ENCODE peak calls at places on chromosomes 7 and 10, in eight cellular contexts. D is NCI-H226, H is T-cell, V is NCI-H1417, B is AG09309, C is NCI-H345, K is A549, Z is neuronal stem cell. L is an unnamed sample.

GRCh38 chr10:74967850-74968620 is 141.6 kb downstream of the KAT6B start:
- DNase-seq in C (peak), B (no peak), V (peak), D (no peak), H (no peak), K (no peak), Z (no peak), L (peak)

GRCh38 chr10:44848211-44848610 is 62.9 kb upstream of the TMEM72 start:
- DNase-seq in H (no peak), K (no peak), V (no peak), D (no peak), B (no peak), Z (no peak), C (no peak), L (no peak)

GRCh38 chr7:12456506-12456905 is 52.8 kb upstream of the VWDE start:
- DNase-seq in B (no peak), D (peak), Z (no peak), C (peak), V (peak), H (no peak), K (no peak), L (peak)

GRCh38 chr10:22761569-22762220 is 47.3 kb upstream of the PIP4K2A start:
- DNase-seq in K (no peak), Z (no peak), D (no peak), C (no peak), V (no peak), H (no peak), B (no peak), L (no peak)

GRCh38 chr7:132292803-132293202 is 283.5 kb downstream of the PLXNA4 start:
- DNase-seq in D (no peak), C (no peak), Z (no peak), B (no peak), V (no peak), K (no peak), H (no peak), L (no peak)

GRCh38 chr10:45239642-45240041 is 75.8 kb downstream of the OR13A1 start:
- DNase-seq in C (no peak), D (no peak), K (no peak), H (no peak), V (no peak), Z (no peak), B (peak), L (no peak)

GRCh38 chr10:132679640-132680039 is 106.3 kb downstream of the NKX6-2 start:
- DNase-seq in B (no peak), V (no peak), Z (no peak), K (no peak), D (no peak), H (no peak), C (no peak), L (no peak)

GRCh38 chr7:11195502-11195901 is 221.8 kb downstream of the PHF14 start:
- DNase-seq in B (no peak), H (no peak), K (no peak), V (no peak), D (no peak), Z (no peak), C (no peak), L (no peak)

GRCh38 chr10:112126172-112126571 is 57.4 kb downstream of the GPAM start:
- DNase-seq in K (no peak), C (no peak), D (no peak), V (no peak), Z (no peak), H (no peak), B (no peak), L (no peak)

GRCh38 chr7:43694399-43694748 is 34.9 kb downstream of the COA1 start:
- DNase-seq in K (no peak), D (peak), H (no peak), B (peak), Z (no peak), V (no peak), C (no peak), L (no peak)

GRCh38 chr7:156475666-156476065 is 164.9 kb upstream of the RNF32 start:
- DNase-seq in C (no peak), B (no peak), K (peak), D (no peak), V (no peak), H (no peak), Z (peak), L (no peak)

GRCh38 chr7:114209968-114210367 is 204.6 kb upstream of the FOXP2 start:
- DNase-seq in C (no peak), B (no peak), K (no peak), D (no peak), H (no peak), V (no peak), Z (no peak), L (no peak)